ENCODE peak calls at places on chromosomes 7 and 10, in five cellular contexts. P is ovary, Y is HEK293T, T is astrocyte of the spinal cord, S is HepG2. E is an unnamed sample.

GRCh38 chr7:157318015-157318706 is 18.6 kb upstream of the DNAJB6 start:
- DNase-seq in T (peak; percentile 22), Y (no peak), P (no peak), S (no peak), E (no peak)

GRCh38 chr10:96831200-96831866 is 765 bp upstream of the LCOR start:
- DNase-seq in S (no peak), T (no peak), P (no peak), Y (no peak), E (no peak)

GRCh38 chr10:128130051-128130450 is 3.8 kb upstream of the MKI67 start:
- DNase-seq in T (no peak), S (peak; percentile 24), Y (no peak), P (no peak), E (no peak)

GRCh38 chr7:2862831-2863361 is 18.8 kb upstream of the GNA12 start:
- DNase-seq in T (peak; percentile 75), S (no peak), Y (no peak), P (peak; percentile 66), E (no peak)

GRCh38 chr10:61175331-61175730 is 231.3 kb upstream of the RHOBTB1 start:
- DNase-seq in Y (no peak), T (peak; percentile 63), P (no peak), S (no peak), E (no peak)

GRCh38 chr10:43427166-43427825 is 9.6 kb upstream of the ZNF487 start:
- DNase-seq in S (no peak), T (no peak), Y (no peak), P (no peak), E (no peak)

GRCh38 chr10:4704034-4704545 is 121.9 kb upstream of the AKR1E2 start:
- DNase-seq in Y (no peak), P (no peak), S (no peak), T (peak; percentile 99), E (no peak)

GRCh38 chr10:50614444-50615137 is 9.2 kb downstream of the SGMS1 start:
- DNase-seq in P (no peak), T (no peak), Y (peak; percentile 51), S (peak; percentile 53), E (peak; percentile 29)

GRCh38 chr10:94066411-94066810 is 72.7 kb downstream of the PLCE1 start:
- DNase-seq in S (peak; percentile 18), P (no peak), T (peak; percentile 54), Y (peak; percentile 54), E (peak; percentile 61)

GRCh38 chr7:43869898-43870240 is 552 bp upstream of the MRPS24 start:
- DNase-seq in S (no peak), T (peak; percentile 88), Y (no peak), P (peak; percentile 40), E (no peak)

GRCh38 chr7:151469281-151469680 is 29.3 kb upstream of the CRYGN start:
- DNase-seq in S (no peak), P (no peak), T (peak; percentile 21), Y (no peak), E (no peak)

GRCh38 chr7:11109659-11110058 is 136.0 kb downstream of the PHF14 start:
- DNase-seq in S (no peak), P (no peak), T (no peak), Y (no peak), E (no peak)

GRCh38 chr7:128434413-128435310 is 21.0 kb upstream of the HILPDA start:
- DNase-seq in S (peak; percentile 59), P (no peak), Y (no peak), T (no peak), E (no peak)

GRCh38 chr10:59557642-59558041 is 152.0 kb downstream of the SLC16A9 start:
- DNase-seq in T (no peak), S (no peak), Y (no peak), P (no peak), E (no peak)

GRCh38 chr10:117537436-117537903 is 5.1 kb upstream of the EMX2 start:
- DNase-seq in P (peak; percentile 80), T (no peak), Y (peak; percentile 85), S (no peak), E (peak; percentile 78)

GRCh38 chr10:105952153-105952552 is 1212.4 kb downstream of the SORCS1 start:
- DNase-seq in P (no peak), Y (no peak), T (peak; percentile 40), S (no peak), E (peak; percentile 16)

GRCh38 chr10:4081691-4082111 is 296.7 kb upstream of the KLF6 start:
- DNase-seq in S (no peak), P (peak; percentile 51), Y (no peak), T (no peak), E (no peak)

GRCh38 chr10:51171946-51172345 is 97.7 kb downstream of the PRKG1 start:
- DNase-seq in S (no peak), P (no peak), Y (no peak), T (no peak), E (no peak)

GRCh38 chr7:106347229-106347833 is 62.5 kb upstream of the NAMPT start:
- DNase-seq in T (no peak), S (no peak), P (no peak), Y (no peak), E (no peak)

GRCh38 chr7:98288064-98288823 is 6.8 kb downstream of the BRI3 start:
- DNase-seq in S (no peak), T (no peak), Y (no peak), P (no peak), E (no peak)

GRCh38 chr10:60423920-60424319 is 34.2 kb upstream of the ANK3 start:
- DNase-seq in Y (no peak), S (no peak), P (no peak), T (no peak), E (no peak)

GRCh38 chr7:6162331-6162620 is 110.1 kb downstream of the CYTH3 start:
- DNase-seq in T (no peak), S (no peak), P (no peak), Y (no peak), E (no peak)

GRCh38 chr7:105388373-105389089 is at the start of gene SRPK2:
- DNase-seq in S (peak; percentile 51), P (peak; percentile 86), Y (peak; percentile 88), T (peak; percentile 72), E (peak; percentile 91)

E was measured in nephron progenitor cell.